ENCODE peak calls at places on chromosomes 3 and 15, in four cellular contexts. One of them, this sample, is unnamed.

GRCh38 chr3:133037440-133037839 is 751 bp upstream of the TMEM108 start:
- DNase-seq in fibroblast of the aortic adventitia: no peak
- DNase-seq in cardiac muscle cell: no peak
- DNase-seq in IMR-90: no peak
- DNase-seq in this sample: no peak

GRCh38 chr15:55744026-55744655 is 1.2 kb upstream of the PRTG start:
- DNase-seq in cardiac muscle cell: peak
- DNase-seq in fibroblast of the aortic adventitia: no peak
- DNase-seq in IMR-90: no peak
- DNase-seq in this sample: no peak

GRCh38 chr15:70917955-70918354 is 25.3 kb downstream of the LRRC49 start:
- DNase-seq in fibroblast of the aortic adventitia: no peak
- DNase-seq in cardiac muscle cell: no peak
- DNase-seq in IMR-90: no peak
- DNase-seq in this sample: no peak

GRCh38 chr3:82002993-82003642 is 241.7 kb upstream of the GBE1 start:
- DNase-seq in fibroblast of the aortic adventitia: no peak
- DNase-seq in IMR-90: no peak
- DNase-seq in cardiac muscle cell: no peak
- DNase-seq in this sample: no peak

GRCh38 chr3:193743702-193744047 is 150.7 kb downstream of the OPA1 start:
- DNase-seq in cardiac muscle cell: peak
- DNase-seq in IMR-90: no peak
- DNase-seq in fibroblast of the aortic adventitia: no peak
- DNase-seq in this sample: peak

GRCh38 chr3:52339612-52340011 is 23.5 kb downstream of the DNAH1 start:
- DNase-seq in cardiac muscle cell: peak
- DNase-seq in IMR-90: peak
- DNase-seq in fibroblast of the aortic adventitia: peak
- DNase-seq in this sample: peak

GRCh38 chr15:73341886-73342600 is 26.7 kb downstream of the HCN4 start:
- DNase-seq in cardiac muscle cell: peak
- DNase-seq in fibroblast of the aortic adventitia: no peak
- DNase-seq in IMR-90: no peak
- DNase-seq in this sample: no peak

GRCh38 chr15:78263907-78264303 is 457 bp upstream of the DNAJA4 start:
- DNase-seq in fibroblast of the aortic adventitia: no peak
- DNase-seq in cardiac muscle cell: no peak
- DNase-seq in IMR-90: no peak
- DNase-seq in this sample: no peak

GRCh38 chr15:25892126-25892525 is 29.0 kb upstream of the ATP10A start:
- DNase-seq in IMR-90: peak
- DNase-seq in cardiac muscle cell: no peak
- DNase-seq in fibroblast of the aortic adventitia: peak
- DNase-seq in this sample: peak

GRCh38 chr15:78104566-78105500 is 12.5 kb downstream of the SH2D7 start:
- DNase-seq in cardiac muscle cell: no peak
- DNase-seq in IMR-90: no peak
- DNase-seq in fibroblast of the aortic adventitia: no peak
- DNase-seq in this sample: no peak

GRCh38 chr3:126102011-126102410 is 18.1 kb upstream of the SLC41A3 start:
- DNase-seq in IMR-90: no peak
- DNase-seq in cardiac muscle cell: no peak
- DNase-seq in fibroblast of the aortic adventitia: no peak
- DNase-seq in this sample: no peak
- TF ChIP-seq CTCF in IMR-90: no peak
- TF ChIP-seq CTCF in cardiac muscle cell: no peak
- TF ChIP-seq CTCF in fibroblast of the aortic adventitia: no peak
- TF ChIP-seq CTCF in this sample: no peak

DNA sequence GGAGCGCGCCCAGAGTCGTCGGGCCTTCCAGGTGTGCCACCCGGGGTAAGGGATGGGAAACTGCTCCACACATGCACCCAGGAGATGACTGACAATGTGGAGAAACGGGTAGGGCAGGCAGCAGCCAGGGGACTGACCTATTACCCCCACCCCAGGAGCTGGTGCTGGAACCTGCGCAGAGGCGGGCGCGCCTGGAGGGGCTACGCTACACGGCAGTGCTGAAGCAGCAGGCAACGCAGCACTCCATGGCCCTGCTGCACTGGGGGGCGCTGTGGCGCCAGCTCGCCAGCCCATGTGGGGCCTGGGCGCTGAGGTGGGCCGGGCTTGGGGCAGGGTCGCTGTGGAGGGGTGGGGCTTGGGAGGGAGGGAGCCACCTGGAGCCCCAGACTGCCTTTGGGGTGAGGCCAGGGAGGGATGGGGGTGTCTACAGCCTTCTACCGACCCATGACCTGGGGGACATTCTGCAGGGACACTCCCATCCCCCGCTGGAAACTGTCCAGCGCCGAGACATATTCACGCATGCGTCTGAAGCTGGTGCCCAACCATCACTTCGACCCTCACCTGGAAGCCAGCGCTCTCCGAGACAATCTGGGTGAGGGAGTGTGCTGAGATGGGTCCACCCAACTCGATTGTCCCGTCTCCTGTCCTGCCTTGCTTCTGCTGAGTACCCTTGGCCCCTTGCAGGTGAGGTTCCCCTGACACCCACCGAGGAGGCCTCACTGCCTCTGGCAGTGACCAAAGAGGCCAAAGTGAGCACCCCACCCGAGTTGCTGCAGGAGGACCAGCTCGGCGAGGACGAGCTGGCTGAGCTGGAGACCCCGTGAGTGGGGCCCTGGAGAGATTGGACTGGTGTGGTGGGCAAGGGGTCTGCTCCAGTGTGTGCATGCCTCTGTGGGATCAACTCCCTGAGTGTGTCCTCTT is 23.3 kb downstream of the NBEAL2 start:
- DNase-seq in cardiac muscle cell: no peak
- DNase-seq in fibroblast of the aortic adventitia: no peak
- DNase-seq in IMR-90: no peak
- DNase-seq in this sample: no peak
- H3K4me3 ChIP-seq in cardiac muscle cell: no peak
- H3K4me3 ChIP-seq in fibroblast of the aortic adventitia: no peak
- H3K4me3 ChIP-seq in IMR-90: no peak
- H3K4me3 ChIP-seq in this sample: no peak

DNA sequence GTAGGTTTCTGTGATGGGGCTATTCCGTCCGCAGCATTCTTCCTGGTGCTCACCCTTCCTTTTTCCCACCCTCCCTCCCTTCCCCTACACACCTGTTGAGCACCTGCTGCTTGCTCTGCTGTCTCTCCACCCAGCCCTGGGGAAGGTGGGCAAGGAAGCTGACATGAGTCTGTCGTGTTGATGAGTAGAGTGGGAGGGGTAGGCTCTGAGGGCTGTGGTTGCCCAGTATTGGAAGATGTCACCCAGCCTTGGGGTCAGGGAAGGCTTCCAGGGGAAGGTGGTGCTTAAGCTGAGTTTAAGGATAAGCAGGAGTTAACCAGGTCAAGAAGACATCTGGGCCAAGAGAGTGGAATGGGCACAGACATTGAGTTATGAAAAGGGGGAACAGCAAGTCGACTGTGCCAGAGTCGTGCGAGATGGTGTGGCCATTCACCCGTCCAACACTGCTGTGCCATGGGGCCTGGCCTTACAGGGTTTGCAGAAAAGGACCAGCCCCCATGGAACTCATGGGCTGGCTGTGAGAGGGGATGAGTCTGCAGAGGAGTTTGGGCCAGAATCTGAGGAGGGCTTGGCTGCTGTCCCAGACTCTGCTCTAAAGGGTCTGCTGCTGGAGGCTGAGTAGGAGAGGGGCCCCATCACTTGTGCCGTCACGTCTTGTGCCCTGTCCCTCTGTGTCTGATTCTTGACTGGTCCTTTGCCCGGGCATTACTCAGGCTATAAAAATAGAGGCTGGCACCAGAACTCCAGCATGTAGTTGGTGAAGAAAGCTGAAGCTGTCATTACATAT is 9.8 kb downstream of the PXYLP1 start:
- DNase-seq in IMR-90: no peak
- DNase-seq in fibroblast of the aortic adventitia: no peak
- DNase-seq in cardiac muscle cell: peak
- DNase-seq in this sample: no peak
- TF ChIP-seq CTCF in IMR-90: no peak
- TF ChIP-seq CTCF in fibroblast of the aortic adventitia: no peak
- TF ChIP-seq CTCF in cardiac muscle cell: no peak
- TF ChIP-seq CTCF in this sample: no peak

GRCh38 chr3:55725681-55726500 is 238.8 kb upstream of the WNT5A start:
- DNase-seq in fibroblast of the aortic adventitia: no peak
- DNase-seq in IMR-90: peak
- DNase-seq in cardiac muscle cell: no peak
- DNase-seq in this sample: no peak
- H3K4me3 ChIP-seq in fibroblast of the aortic adventitia: no peak
- H3K4me3 ChIP-seq in IMR-90: no peak
- H3K4me3 ChIP-seq in cardiac muscle cell: no peak
- H3K4me3 ChIP-seq in this sample: no peak

DNA sequence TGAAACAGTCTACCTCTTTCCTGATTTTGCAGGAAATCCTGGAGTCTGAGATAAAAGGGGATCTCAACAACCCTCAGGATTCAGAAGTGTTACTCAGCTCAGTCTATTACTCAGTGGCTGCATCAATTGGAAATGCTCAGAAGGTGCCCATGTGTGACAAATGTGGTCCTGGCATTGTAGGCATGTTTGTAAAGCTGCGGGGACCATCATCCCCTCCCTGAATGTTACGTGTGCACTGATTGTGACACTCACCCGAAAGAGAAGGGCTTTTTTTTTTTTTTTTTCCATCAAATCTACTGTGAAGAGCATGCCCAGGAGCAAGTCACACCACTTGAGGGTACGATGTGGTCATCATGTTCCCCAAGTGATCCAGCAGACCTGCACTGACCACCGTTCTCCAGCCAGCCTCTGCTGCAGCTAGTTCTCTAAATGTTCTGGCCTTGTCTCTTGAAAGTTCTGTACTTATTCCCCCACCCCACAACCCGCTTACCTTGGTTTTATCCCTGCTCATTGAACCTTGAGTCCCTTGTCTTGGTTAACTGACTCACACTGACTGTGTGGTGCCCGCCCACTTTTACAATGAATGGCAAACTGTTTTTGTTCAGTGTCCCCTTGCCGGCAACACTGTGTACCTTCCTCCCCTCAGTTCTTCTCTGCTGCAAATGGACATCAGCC is 19.8 kb downstream of the ST3GAL6 start:
- DNase-seq in IMR-90: no peak
- DNase-seq in cardiac muscle cell: no peak
- DNase-seq in fibroblast of the aortic adventitia: no peak
- DNase-seq in this sample: no peak
- TF ChIP-seq CTCF in IMR-90: no peak
- TF ChIP-seq CTCF in cardiac muscle cell: no peak
- TF ChIP-seq CTCF in fibroblast of the aortic adventitia: no peak
- TF ChIP-seq CTCF in this sample: no peak